ENCODE peak calls at places on chromosomes 13 and 19, in five cellular contexts. P, S, Z, D and X are unnamed samples.

GRCh38 chr13:32837307-32837972 is 178.8 kb upstream of the KL start:
- DNase-seq in P (no peak), D (no peak), Z (no peak), S (no peak), X (no peak)

GRCh38 chr13:31962661-31963345 is 68.8 kb upstream of the FRY start:
- DNase-seq in P (no peak), Z (no peak), D (no peak), S (no peak), X (no peak)

GRCh38 chr13:94640676-94641075 is 39.0 kb downstream of the GPR180 start:
- DNase-seq in Z (peak; percentile 43), S (no peak), D (no peak), P (peak; percentile 42), X (peak; percentile 71)

GRCh38 chr19:16442386-16443276 is 29.1 kb downstream of the EPS15L1 start:
- DNase-seq in S (no peak), D (peak; percentile 57), P (no peak), Z (no peak), X (no peak)

GRCh38 chr13:71374471-71375041 is 492.4 kb downstream of the DACH1 start:
- DNase-seq in P (no peak), Z (no peak), D (no peak), S (no peak), X (peak; percentile 12)

GRCh38 chr13:62846302-62846701 is 1430.7 kb upstream of the PCDH20 start:
- DNase-seq in D (no peak), P (no peak), S (no peak), Z (no peak), X (peak; percentile 23)

GRCh38 chr19:7545295-7545694 is 9.8 kb downstream of the PNPLA6 start:
- DNase-seq in D (no peak), P (no peak), Z (no peak), S (no peak), X (no peak)

GRCh38 chr13:30871713-30872029 is 34.4 kb upstream of the MEDAG start:
- DNase-seq in P (no peak), D (no peak), S (no peak), Z (no peak), X (no peak)

GRCh38 chr19:47227347-47228167 is 3.4 kb downstream of the BBC3 start:
- DNase-seq in Z (peak; percentile 94), D (peak; percentile 89), P (peak; percentile 95), S (peak; percentile 97), X (peak; percentile 92)

GRCh38 chr19:32336259-32337111 is 8.9 kb upstream of the ZNF507 start:
- DNase-seq in P (peak; percentile 76), D (no peak), S (no peak), Z (peak; percentile 36), X (peak; percentile 81)